ENCODE peak calls at places on chromosomes 16 and 17, in six cellular contexts. R, U, H, G, Y and E are unnamed samples.

GRCh38 chr16:55822280-55822810 is 10.6 kb downstream of the CES1 start:
- DNase-seq in R (no peak), U (no peak), H (no peak), G (no peak), Y (no peak), E (no peak)

GRCh38 chr17:76196675-76197074 is 43.6 kb downstream of the RNF157 start:
- DNase-seq in R (no peak), U (no peak), H (no peak), G (no peak), Y (no peak), E (no peak)

GRCh38 chr16:57480754-57481230 is 5.5 kb downstream of the DOK4 start:
- DNase-seq in R (no peak), U (no peak), H (no peak), G (no peak), Y (no peak), E (peak)

GRCh38 chr17:15038656-15039055 is 226.5 kb downstream of the PMP22 start:
- DNase-seq in R (no peak), U (no peak), H (no peak), G (no peak), Y (no peak), E (no peak)

GRCh38 chr16:74862743-74863244 is 88.2 kb upstream of the FA2H start:
- DNase-seq in R (peak), U (peak), H (peak), G (peak), Y (peak), E (peak)

GRCh38 chr17:47649972-47650524 is 329 bp downstream of the KPNB1 start:
- DNase-seq in R (peak), U (no peak), H (peak), G (no peak), Y (no peak), E (no peak)

GRCh38 chr17:81188491-81188840 is 22.4 kb upstream of the AATK start:
- DNase-seq in R (no peak), U (no peak), H (no peak), G (no peak), Y (no peak), E (no peak)

GRCh38 chr17:72270530-72270929 is 149.7 kb downstream of the SOX9 start:
- DNase-seq in R (no peak), U (no peak), H (no peak), G (no peak), Y (no peak), E (peak)

GRCh38 chr16:31243734-31244670 is 15.8 kb upstream of the ITGAM start:
- DNase-seq in R (no peak), U (no peak), H (no peak), G (peak), Y (peak), E (no peak)

GRCh38 chr17:31321481-31321880 is at the start of gene EVI2A:
- DNase-seq in R (no peak), U (no peak), H (peak), G (peak), Y (peak), E (no peak)

GRCh38 chr16:4696905-4697866 is 3.8 kb downstream of the NUDT16L1 start:
- DNase-seq in R (no peak), U (no peak), H (no peak), G (no peak), Y (no peak), E (peak)

GRCh38 chr17:35028531-35029262 is 34.8 kb downstream of the RFFL start:
- DNase-seq in R (no peak), U (no peak), H (no peak), G (peak), Y (no peak), E (no peak)

GRCh38 chr16:85400305-85401205 is 212.6 kb upstream of the GSE1 start:
- DNase-seq in R (no peak), U (no peak), H (no peak), G (no peak), Y (no peak), E (no peak)

GRCh38 chr17:76723812-76724211 is 2.6 kb downstream of the JMJD6 start:
- DNase-seq in R (no peak), U (no peak), H (no peak), G (no peak), Y (no peak), E (no peak)

GRCh38 chr16:9053006-9053601 is 38.3 kb upstream of the HAPSTR1 start:
- DNase-seq in R (peak), U (peak), H (peak), G (peak), Y (peak), E (peak)

GRCh38 chr17:80177986-80178590 is 8.3 kb downstream of the CARD14 start:
- DNase-seq in R (no peak), U (no peak), H (no peak), G (no peak), Y (no peak), E (no peak)

GRCh38 chr17:41689497-41690299 is 1.0 kb downstream of the EIF1 start:
- DNase-seq in R (no peak), U (no peak), H (peak), G (peak), Y (peak), E (peak)

GRCh38 chr17:3012926-3013581 is 50.4 kb downstream of the OR1D5 start:
- DNase-seq in R (peak), U (peak), H (peak), G (peak), Y (peak), E (peak)

GRCh38 chr17:63621684-63622570 is at the start of gene MAP3K3:
- DNase-seq in R (peak), U (peak), H (peak), G (peak), Y (peak), E (peak)
- TF ChIP-seq REST in R (no peak), U (no peak), H (no peak), G (no peak), Y (peak), E (peak)

DNA sequence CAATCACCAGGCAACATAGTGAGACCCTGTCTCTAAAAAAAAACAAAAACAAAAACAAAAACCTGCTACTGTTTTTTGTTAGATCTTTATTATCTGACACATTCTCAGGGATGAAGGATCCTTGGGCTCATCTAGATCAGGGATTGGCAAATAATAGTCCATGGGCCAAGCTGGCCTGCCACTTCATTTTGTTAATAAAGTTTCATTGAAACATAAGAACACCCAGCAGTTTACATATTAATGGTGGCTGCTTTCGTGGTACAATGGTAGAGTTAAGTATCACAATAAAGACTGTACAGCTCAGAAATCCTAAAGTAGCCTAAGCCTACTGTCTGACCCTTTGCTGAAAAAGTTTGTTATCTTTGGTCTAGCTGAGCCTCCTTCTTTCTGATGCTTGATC is 32.9 kb upstream of the CLEC18A start:
- DNase-seq in R (no peak), U (no peak), H (no peak), G (no peak), Y (no peak), E (no peak)
- TF ChIP-seq REST in R (no peak), U (no peak), H (no peak), G (no peak), Y (no peak), E (no peak)

DNA sequence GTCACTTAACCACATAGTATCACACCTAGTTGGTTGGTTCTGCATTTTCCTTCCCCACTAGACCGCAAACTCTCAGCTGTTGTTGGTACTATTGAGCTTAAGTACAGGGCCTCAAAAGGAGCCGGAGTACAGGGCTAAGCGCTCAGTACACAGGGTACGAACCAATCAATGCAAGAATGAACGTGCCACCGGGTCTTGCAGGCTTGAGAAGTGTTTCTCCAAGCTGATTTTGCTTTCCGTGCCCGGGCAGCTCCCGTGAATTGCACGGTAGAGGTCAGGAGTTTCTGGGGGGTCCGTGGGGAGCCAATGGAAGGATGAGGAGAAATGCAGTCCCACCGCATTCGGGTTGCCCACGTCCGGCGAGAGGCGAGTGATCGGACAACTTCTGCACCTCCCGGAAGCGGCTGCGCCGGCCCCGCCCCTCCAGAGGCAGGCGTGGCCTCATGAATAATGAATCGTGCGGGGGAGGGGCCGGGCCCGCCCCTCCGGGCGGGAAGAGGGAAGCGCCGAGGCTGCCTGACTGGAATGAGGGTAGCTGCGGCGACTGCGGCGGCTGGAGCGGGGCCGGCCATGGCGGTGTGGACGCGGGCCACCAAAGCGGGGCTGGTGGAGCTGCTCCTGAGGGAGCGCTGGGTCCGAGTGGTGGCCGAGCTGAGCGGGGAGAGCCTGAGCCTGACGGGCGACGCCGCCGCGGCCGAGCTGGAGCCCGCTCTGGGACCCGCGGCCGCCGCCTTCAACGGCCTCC is at the start of gene SNTB2:
- DNase-seq in R (peak), U (peak), H (peak), G (peak), Y (peak), E (peak)
- TF ChIP-seq REST in R (no peak), U (no peak), H (no peak), G (no peak), Y (no peak), E (peak)

GRCh38 chr16:88772871-88773811 is 11.9 kb downstream of the PIEZO1 start:
- DNase-seq in R (no peak), U (no peak), H (no peak), G (no peak), Y (peak), E (no peak)

GRCh38 chr16:88771294-88771772 is 13.7 kb downstream of the PIEZO1 start:
- DNase-seq in R (no peak), U (no peak), H (no peak), G (no peak), Y (no peak), E (no peak)

GRCh38 chr16:88769617-88770458 is 15.2 kb downstream of the PIEZO1 start:
- DNase-seq in R (peak), U (no peak), H (peak), G (peak), Y (peak), E (peak)

GRCh38 chr16:88768041-88768876 is 16.8 kb downstream of the PIEZO1 start:
- DNase-seq in R (no peak), U (no peak), H (no peak), G (no peak), Y (peak), E (peak)

GRCh38 chr16:88770459-88771293 is 14.3 kb downstream of the PIEZO1 start:
- DNase-seq in R (no peak), U (peak), H (peak), G (peak), Y (peak), E (peak)
- TF ChIP-seq REST in R (no peak), U (no peak), H (no peak), G (no peak), Y (peak), E (no peak)

GRCh38 chr17:63840591-63841349 is 1.7 kb downstream of the SMARCD2 start:
- DNase-seq in R (no peak), U (no peak), H (no peak), G (peak), Y (no peak), E (no peak)
- TF ChIP-seq REST in R (no peak), U (no peak), H (no peak), G (no peak), Y (no peak), E (no peak)

DNA sequence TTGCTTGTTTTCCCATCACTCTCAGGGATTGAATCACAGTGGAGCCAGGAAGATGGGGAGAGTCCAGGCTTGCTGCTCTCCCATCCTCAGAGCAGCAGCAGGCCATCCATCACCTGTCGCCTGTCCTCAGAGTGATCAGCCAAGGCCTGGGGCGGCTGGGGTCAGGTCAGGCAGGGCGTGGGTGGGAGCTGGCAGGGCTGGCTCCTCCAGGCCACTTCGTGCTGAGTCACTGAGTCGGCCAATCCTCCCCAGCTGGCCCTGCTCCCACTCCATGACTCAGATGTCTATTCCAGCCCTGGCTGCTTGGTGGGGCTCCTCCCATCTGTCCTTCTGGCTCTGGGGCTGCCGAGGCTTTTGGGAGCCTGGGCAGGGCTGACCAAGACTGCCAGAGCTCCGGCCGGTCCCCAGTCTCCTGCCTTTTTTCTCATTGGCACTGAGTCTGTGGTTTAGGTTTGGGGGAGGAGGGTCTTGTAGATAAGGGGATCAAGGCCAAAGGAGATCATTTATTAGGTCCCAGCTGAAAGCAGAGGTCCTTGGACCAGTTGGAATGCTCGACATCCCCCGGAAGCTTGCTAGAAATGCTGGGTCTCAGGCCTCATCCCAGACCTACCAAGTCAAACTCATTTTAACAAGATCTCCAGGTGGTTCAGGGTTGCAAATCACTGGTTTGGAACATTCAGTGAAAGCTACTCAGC is 72.7 kb downstream of the ABCC1 start:
- DNase-seq in R (peak), U (peak), H (no peak), G (no peak), Y (peak), E (peak)
- TF ChIP-seq REST in R (no peak), U (no peak), H (no peak), G (no peak), Y (no peak), E (peak)

GRCh38 chr17:56185491-56185890 is 32.2 kb downstream of the ANKFN1 start:
- DNase-seq in R (no peak), U (no peak), H (no peak), G (no peak), Y (no peak), E (no peak)
- TF ChIP-seq REST in R (no peak), U (no peak), H (no peak), G (no peak), Y (no peak), E (no peak)

DNA sequence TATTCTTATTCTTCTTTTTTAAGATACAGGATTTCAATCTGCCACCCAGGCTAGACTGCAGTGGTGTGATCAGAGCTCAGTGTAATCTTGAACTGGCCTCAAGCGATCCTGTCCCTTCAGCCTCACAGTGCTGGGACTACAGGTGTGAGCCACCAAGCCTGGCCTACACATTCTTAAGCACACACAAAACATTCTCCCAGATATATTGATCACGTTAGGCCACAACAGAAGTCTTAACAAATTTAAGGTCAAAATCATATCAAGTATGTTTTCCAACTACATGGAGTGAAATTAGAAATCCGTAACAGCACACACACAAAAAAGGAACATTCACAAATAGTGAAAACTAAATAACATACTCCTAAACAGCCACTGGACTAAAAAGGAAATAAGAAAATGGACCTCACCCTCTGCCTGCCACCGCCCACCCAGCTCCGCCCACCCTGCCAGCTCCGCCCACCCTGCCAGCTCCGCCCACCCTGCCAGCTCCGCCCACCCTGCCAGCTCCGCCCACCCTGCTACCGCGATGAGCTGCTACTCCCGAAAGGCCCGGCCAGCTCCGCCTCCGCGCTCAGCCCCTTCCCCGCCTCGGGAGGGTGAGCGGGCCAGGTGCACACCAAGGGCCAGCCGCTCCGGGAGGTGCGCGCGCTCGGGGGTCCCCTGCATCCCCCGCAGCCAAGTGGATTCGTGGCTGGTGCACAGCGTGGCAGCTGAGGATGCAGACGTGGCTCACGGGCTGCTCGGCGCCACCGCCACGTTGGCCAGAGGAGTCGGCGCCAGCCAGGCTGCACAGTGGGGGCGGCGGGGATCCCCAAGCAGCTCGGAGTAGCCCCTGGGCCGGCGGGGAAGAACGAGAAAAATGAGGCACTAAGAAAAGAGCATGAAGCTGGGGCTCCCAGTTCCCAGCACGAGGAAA is 41.2 kb downstream of the C16orf87 start:
- DNase-seq in R (peak), U (no peak), H (peak), G (peak), Y (peak), E (peak)
- TF ChIP-seq REST in R (peak), U (no peak), H (no peak), G (no peak), Y (no peak), E (no peak)

GRCh38 chr16:48958681-48959080 is 323.0 kb downstream of the CBLN1 start:
- DNase-seq in R (no peak), U (no peak), H (no peak), G (no peak), Y (no peak), E (no peak)

GRCh38 chr16:48961546-48961945 is 320.1 kb downstream of the CBLN1 start:
- DNase-seq in R (no peak), U (no peak), H (no peak), G (no peak), Y (no peak), E (no peak)

GRCh38 chr16:48960830-48961229 is 320.8 kb downstream of the CBLN1 start:
- DNase-seq in R (no peak), U (no peak), H (no peak), G (no peak), Y (no peak), E (no peak)

GRCh38 chr16:48959747-48960146 is 321.9 kb downstream of the CBLN1 start:
- DNase-seq in R (no peak), U (no peak), H (no peak), G (no peak), Y (peak), E (no peak)

DNA sequence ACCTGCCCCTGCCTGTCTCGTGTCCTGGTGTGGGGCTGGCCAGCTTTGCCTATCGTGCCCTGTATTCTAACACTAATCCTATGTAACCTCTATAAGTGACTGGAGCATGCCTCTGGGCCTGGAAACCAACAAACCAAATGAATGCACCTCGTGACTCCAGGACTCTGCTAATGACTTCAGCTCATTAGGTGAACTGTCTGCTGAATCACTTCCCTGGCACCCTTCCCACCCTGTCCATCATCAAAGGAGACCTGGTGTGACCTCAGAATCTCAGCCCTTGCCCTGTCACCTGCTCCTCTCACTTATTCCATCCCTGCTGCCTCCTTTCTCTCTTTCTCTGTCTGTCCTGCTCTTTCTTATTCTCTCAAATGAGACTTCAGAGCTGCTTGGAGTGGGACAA is 322.4 kb downstream of the CBLN1 start:
- DNase-seq in R (no peak), U (no peak), H (no peak), G (no peak), Y (peak), E (no peak)
- TF ChIP-seq REST in R (no peak), U (no peak), H (no peak), G (no peak), Y (no peak), E (no peak)

DNA sequence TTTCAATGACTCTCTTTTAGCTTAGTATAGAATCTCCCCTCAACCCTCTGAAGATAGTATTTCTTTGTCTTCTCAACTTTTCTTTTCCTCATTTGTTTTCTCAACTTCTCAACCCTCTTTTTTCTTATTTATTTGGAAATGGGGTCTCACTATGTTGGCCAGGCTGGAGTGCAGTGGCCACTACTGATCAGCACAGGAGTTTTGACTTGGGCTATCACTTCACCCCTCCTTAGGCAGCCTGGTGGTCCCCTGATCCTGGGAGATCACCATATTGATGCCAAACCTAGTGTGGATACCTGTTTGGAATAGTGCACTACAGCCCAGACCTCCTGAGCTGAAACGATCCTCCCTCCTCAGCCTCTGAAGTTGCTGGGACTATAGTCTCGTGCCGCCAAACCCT is 79.8 kb downstream of the PITPNC1 start:
- DNase-seq in R (no peak), U (no peak), H (no peak), G (no peak), Y (no peak), E (no peak)
- TF ChIP-seq REST in R (no peak), U (no peak), H (no peak), G (no peak), Y (no peak), E (no peak)